ENCODE peak calls at places on chromosomes 11 and 22, in four cellular contexts. V is psoas muscle, R is AG10803, D is AG09309. Z is an unnamed sample.

GRCh38 chr11:62266558-62266957 is 3.4 kb upstream of the SCGB2A2 start:
- DNase-seq in V (no peak), R (no peak), D (no peak), Z (no peak)

GRCh38 chr11:123526027-123526805 is 96.1 kb downstream of the GRAMD1B start:
- DNase-seq in V (no peak), R (no peak), D (no peak), Z (no peak)

GRCh38 chr11:20156876-20157613 is 3.2 kb downstream of the DBX1 start:
- DNase-seq in V (peak; percentile 55), R (no peak), D (no peak), Z (no peak)

GRCh38 chr22:37827056-37827455 is 3.9 kb downstream of the GALR3 start:
- DNase-seq in V (peak; percentile 80), R (no peak), D (no peak), Z (no peak)

GRCh38 chr22:33519140-33519973 is 400.9 kb downstream of the LARGE1 start:
- DNase-seq in V (no peak), R (peak; percentile 84), D (peak; percentile 28), Z (no peak)

GRCh38 chr11:61429346-61429690 is 457 bp downstream of the CPSF7 start:
- DNase-seq in V (peak; percentile 85), R (peak; percentile 60), D (no peak), Z (no peak)

GRCh38 chr11:69430566-69430965 is 50.9 kb upstream of the LINC01488 start:
- DNase-seq in V (peak; percentile 16), R (peak; percentile 15), D (no peak), Z (no peak)

GRCh38 chr22:25747245-25747944 is 5.4 kb downstream of the MYO18B start:
- DNase-seq in V (peak; percentile 93), R (peak; percentile 94), D (peak; percentile 97), Z (peak; percentile 75)

GRCh38 chr11:74449369-74449931 is 17.9 kb downstream of the KCNE3 start:
- DNase-seq in V (no peak), R (peak; percentile 82), D (peak; percentile 58), Z (no peak)

GRCh38 chr11:130513132-130513531 is 64.7 kb downstream of the ADAMTS15 start:
- DNase-seq in V (peak; percentile 90), R (peak; percentile 76), D (no peak), Z (no peak)

GRCh38 chr11:19845633-19846032 is 133.0 kb downstream of the NAV2 start:
- DNase-seq in V (no peak), R (no peak), D (no peak), Z (no peak)

GRCh38 chr11:118979434-118979833 is 7.9 kb downstream of the FOXR1 start:
- DNase-seq in V (no peak), R (no peak), D (no peak), Z (no peak)

GRCh38 chr11:113014731-113015455 is 53.7 kb downstream of the NCAM1 start:
- DNase-seq in V (peak; percentile 76), R (peak; percentile 29), D (no peak), Z (peak; percentile 69)

GRCh38 chr22:50569896-50570535 is 7.3 kb upstream of the SYCE3 start:
- DNase-seq in V (no peak), R (no peak), D (no peak), Z (no peak)

GRCh38 chr11:46916669-46917108 is 1.7 kb downstream of the LRP4 start:
- DNase-seq in V (peak; percentile 83), R (peak; percentile 77), D (no peak), Z (peak; percentile 72)

GRCh38 chr11:15698855-15699254 is 584.1 kb downstream of the INSC start:
- DNase-seq in V (no peak), R (no peak), D (no peak), Z (no peak)
- TF ChIP-seq CTCF in V (no peak), R (no peak), D (no peak), Z (no peak)

GRCh38 chr22:28151241-28151640 is 232.2 kb upstream of the PITPNB start:
- DNase-seq in V (no peak), R (peak; percentile 25), D (no peak), Z (no peak)
- H3K4me3 ChIP-seq in V (no peak overlapping the region), R (no peak overlapping the region), D (no peak overlapping the region), Z (no peak overlapping the region)

DNA sequence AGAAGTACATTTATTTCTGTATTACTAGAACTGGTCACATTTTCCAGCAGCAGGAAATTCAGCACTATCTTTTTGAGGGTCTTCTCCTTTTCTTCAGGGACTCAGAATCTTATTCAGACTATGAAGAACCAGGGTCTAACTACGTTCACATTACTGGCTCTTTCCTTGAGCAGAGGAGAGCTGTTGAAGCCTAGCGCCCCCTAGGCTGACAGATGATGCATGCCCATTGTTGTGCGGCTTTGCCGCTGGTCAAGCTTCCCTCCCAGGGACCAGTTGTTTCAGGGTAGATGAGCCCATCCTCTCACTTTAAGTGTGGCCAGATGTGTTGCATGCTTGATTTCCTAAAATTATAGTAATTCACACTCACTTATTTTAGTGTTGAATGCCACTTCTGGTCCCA is 168.2 kb upstream of the PDGFD start:
- DNase-seq in V (no peak), R (no peak), D (no peak), Z (no peak)
- TF ChIP-seq CTCF in V (no peak), R (peak; percentile 8), D (no peak), Z (no peak)

DNA sequence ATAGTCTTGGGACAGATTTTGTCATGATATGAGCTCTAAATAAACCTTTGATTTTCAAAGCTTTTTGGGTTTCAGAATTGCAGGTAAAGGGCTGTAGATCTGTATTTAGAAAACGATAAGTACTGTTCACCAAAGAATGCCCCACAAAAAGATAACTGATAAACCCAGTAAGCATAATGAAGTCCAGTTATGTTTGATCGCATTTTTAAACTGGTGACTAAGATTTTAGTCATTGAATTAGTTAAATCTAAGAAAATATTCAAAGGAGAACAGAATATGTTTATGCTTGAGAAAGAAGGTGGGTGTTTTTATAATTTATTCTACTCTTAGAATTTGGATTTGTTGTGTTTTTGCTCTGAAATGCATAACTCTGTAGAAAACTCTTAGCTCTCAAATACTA is 11.6 kb downstream of the DEPDC7 start:
- DNase-seq in V (no peak), R (no peak), D (no peak), Z (no peak)
- H3K4me3 ChIP-seq in V (no peak overlapping the region), R (no peak overlapping the region), D (no peak overlapping the region), Z (no peak overlapping the region)

GRCh38 chr11:1302461-1303073 is 6.9 kb downstream of the TOLLIP start:
- DNase-seq in V (no peak), R (no peak), D (no peak), Z (peak; percentile 34)

GRCh38 chr11:1304376-1304775 is 5.1 kb downstream of the TOLLIP start:
- DNase-seq in V (no peak), R (no peak), D (no peak), Z (peak; percentile 58)

GRCh38 chr11:1302041-1302460 is 7.4 kb downstream of the TOLLIP start:
- DNase-seq in V (no peak), R (no peak), D (no peak), Z (no peak)

GRCh38 chr11:1303973-1304372 is 5.5 kb downstream of the TOLLIP start:
- DNase-seq in V (no peak), R (no peak), D (no peak), Z (peak; percentile 57)

GRCh38 chr11:1303196-1303821 is 6.1 kb downstream of the TOLLIP start:
- DNase-seq in V (no peak), R (no peak), D (no peak), Z (peak; percentile 55)
- TF ChIP-seq CTCF in V (no peak), R (no peak), D (no peak), Z (no peak)

GRCh38 chr22:29154364-29155048 is 51.2 kb upstream of the EMID1 start:
- DNase-seq in V (peak; percentile 88), R (peak; percentile 48), D (no peak), Z (peak; percentile 82)
- H3K4me3 ChIP-seq in V (peak overlapping the region; percentile 54), R (no peak overlapping the region), D (no peak overlapping the region), Z (no peak overlapping the region)

Z was measured in right atrium auricular region.